ENCODE peak calls at places on chromosome 9, in four cellular contexts. O, N, D and T are unnamed samples.

GRCh38 chr9:35649431-35650340 is 1.0 kb downstream of the SIT1 start:
- DNase-seq in O (peak), N (no peak), D (no peak), T (peak)

GRCh38 chr9:93896093-93896492 is 59.1 kb downstream of the BARX1 start:
- DNase-seq in O (no peak), D (no peak), N (no peak), T (no peak)

GRCh38 chr9:121498487-121499176 is 1.0 kb downstream of the GGTA1 start:
- DNase-seq in N (peak), O (peak), D (peak), T (peak)

GRCh38 chr9:90107021-90107771 is 502.4 kb downstream of the GADD45G start:
- DNase-seq in D (peak), N (no peak), O (peak), T (no peak)

GRCh38 chr9:34591091-34591910 is 1.8 kb upstream of the CNTFR start:
- DNase-seq in O (peak), N (peak), D (peak), T (peak)

GRCh38 chr9:135070198-135070951 is 17.1 kb upstream of the OLFM1 start:
- DNase-seq in O (no peak), N (no peak), D (no peak), T (no peak)

GRCh38 chr9:136978865-136979544 is 1.7 kb downstream of the PTGDS start:
- DNase-seq in D (no peak), N (no peak), O (no peak), T (no peak)

GRCh38 chr9:137241490-137242328 is 622 bp downstream of the TUBB4B start:
- DNase-seq in O (peak), N (peak), D (peak), T (peak)

GRCh38 chr9:93825348-93826115 is 129.6 kb downstream of the BARX1 start:
- DNase-seq in O (no peak), N (peak), D (no peak), T (no peak)

GRCh38 chr9:77221431-77221830 is 44.1 kb downstream of the VPS13A start:
- DNase-seq in N (no peak), O (no peak), D (no peak), T (no peak)

GRCh38 chr9:72305102-72305546 is 59.9 kb downstream of the ZFAND5 start:
- DNase-seq in O (peak), N (peak), D (peak), T (peak)

GRCh38 chr9:88077071-88077617 is 61.1 kb downstream of the SPATA31C2 start:
- DNase-seq in D (no peak), O (no peak), N (no peak), T (no peak)

GRCh38 chr9:22240619-22241018 is 206.0 kb upstream of the DMRTA1 start:
- DNase-seq in D (no peak), N (no peak), O (peak), T (peak)

GRCh38 chr9:116800074-116800473 is 113.0 kb downstream of the TRIM32 start:
- DNase-seq in N (no peak), D (no peak), O (no peak), T (no peak)

GRCh38 chr9:38205279-38205678 is 136.3 kb upstream of the SHB start:
- DNase-seq in O (peak), D (no peak), N (no peak), T (no peak)

GRCh38 chr9:116002181-116002580 is 151.4 kb upstream of the PAPPA start:
- DNase-seq in N (no peak), O (no peak), D (no peak), T (no peak)

GRCh38 chr9:95127249-95128176 is 190.0 kb downstream of the FANCC start:
- DNase-seq in N (peak), D (peak), O (peak), T (peak)

GRCh38 chr9:13064060-13064459 is 215.4 kb downstream of the MPDZ start:
- DNase-seq in D (no peak), N (no peak), O (no peak), T (no peak)

GRCh38 chr9:74496819-74497749 is at the start of gene RORB:
- DNase-seq in D (peak), N (peak), O (peak), T (peak)

GRCh38 chr9:136799079-136799853 is 3.1 kb downstream of the CCDC183 start:
- DNase-seq in D (peak), N (no peak), O (no peak), T (no peak)

GRCh38 chr9:91761362-91761761 is 188.7 kb downstream of the ROR2 start:
- DNase-seq in O (no peak), N (no peak), D (no peak), T (no peak)

GRCh38 chr9:88821033-88821748 is 170.1 kb upstream of the S1PR3 start:
- DNase-seq in D (no peak), O (peak), N (no peak), T (no peak)

GRCh38 chr9:4792054-4792571 is 631 bp upstream of the RCL1 start:
- DNase-seq in N (no peak), D (no peak), O (peak), T (no peak)

GRCh38 chr9:114097613-114098020 is 1.5 kb downstream of the KIF12 start:
- DNase-seq in N (no peak), O (no peak), D (peak), T (no peak)

GRCh38 chr9:120438111-120438510 is 141.9 kb downstream of the CDK5RAP2 start:
- DNase-seq in D (no peak), O (no peak), N (no peak), T (no peak)

GRCh38 chr9:36779582-36779981 is 206.9 kb downstream of the MELK start:
- DNase-seq in D (no peak), O (no peak), N (peak), T (no peak)

GRCh38 chr9:13410566-13411031 is 131.1 kb upstream of the MPDZ start:
- DNase-seq in D (no peak), N (peak), O (peak), T (no peak)